ENCODE peak calls at places on chromosome X, in six cellular contexts. One of them, this sample, is unnamed.

GRCh38 chrX:134171661-134172587 is 65.1 kb upstream of the CCDC160 start:
- DNase-seq in H1: no peak
- DNase-seq in mesendoderm: peak
- DNase-seq in neuronal stem cell: no peak
- DNase-seq in mesenchymal stem cell: peak
- DNase-seq in IMR-90: no peak
- DNase-seq in this sample: peak

GRCh38 chrX:142686653-142687283 is 339.0 kb upstream of the SPANXN4 start:
- DNase-seq in H1: no peak
- DNase-seq in mesendoderm: peak
- DNase-seq in neuronal stem cell: no peak
- DNase-seq in mesenchymal stem cell: no peak
- DNase-seq in IMR-90: no peak
- DNase-seq in this sample: no peak

GRCh38 chrX:113804293-113804692 is 779.6 kb upstream of the HTR2C start:
- DNase-seq in H1: no peak
- DNase-seq in mesendoderm: no peak
- DNase-seq in neuronal stem cell: no peak
- DNase-seq in mesenchymal stem cell: no peak
- DNase-seq in IMR-90: no peak
- DNase-seq in this sample: peak

GRCh38 chrX:71993371-71993770 is 82.7 kb downstream of the NHSL2 start:
- DNase-seq in H1: no peak
- DNase-seq in mesendoderm: no peak
- DNase-seq in neuronal stem cell: no peak
- DNase-seq in mesenchymal stem cell: no peak
- DNase-seq in IMR-90: no peak
- DNase-seq in this sample: no peak

GRCh38 chrX:24371391-24371972 is 11.0 kb downstream of the SUPT20HL1 start:
- DNase-seq in H1: peak
- DNase-seq in mesendoderm: peak
- DNase-seq in neuronal stem cell: peak
- DNase-seq in mesenchymal stem cell: peak
- DNase-seq in IMR-90: peak
- DNase-seq in this sample: peak

GRCh38 chrX:105695451-105695850 is 126.9 kb upstream of the NRK start:
- DNase-seq in H1: no peak
- DNase-seq in mesendoderm: no peak
- DNase-seq in neuronal stem cell: no peak
- DNase-seq in mesenchymal stem cell: peak
- DNase-seq in IMR-90: peak
- DNase-seq in this sample: no peak

GRCh38 chrX:134525086-134525792 is 65.3 kb downstream of the HPRT1 start:
- DNase-seq in H1: no peak
- DNase-seq in mesendoderm: no peak
- DNase-seq in neuronal stem cell: no peak
- DNase-seq in mesenchymal stem cell: peak
- DNase-seq in IMR-90: peak
- DNase-seq in this sample: no peak

GRCh38 chrX:70168238-70169188 is 8.8 kb upstream of the DGAT2L6 start:
- DNase-seq in H1: no peak
- DNase-seq in mesendoderm: peak
- DNase-seq in neuronal stem cell: no peak
- DNase-seq in mesenchymal stem cell: peak
- DNase-seq in IMR-90: peak
- DNase-seq in this sample: peak

GRCh38 chrX:109934434-109934833 is 68.5 kb upstream of the TMEM164 start:
- DNase-seq in H1: no peak
- DNase-seq in mesendoderm: no peak
- DNase-seq in neuronal stem cell: no peak
- DNase-seq in mesenchymal stem cell: peak
- DNase-seq in IMR-90: peak
- DNase-seq in this sample: no peak

GRCh38 chrX:39677585-39677984 is 420.2 kb downstream of the BCOR start:
- DNase-seq in H1: no peak
- DNase-seq in mesendoderm: no peak
- DNase-seq in neuronal stem cell: no peak
- DNase-seq in mesenchymal stem cell: no peak
- DNase-seq in IMR-90: no peak
- DNase-seq in this sample: no peak

GRCh38 chrX:45714864-45715263 is 514.2 kb upstream of the DIPK2B start:
- DNase-seq in H1: no peak
- DNase-seq in mesendoderm: no peak
- DNase-seq in neuronal stem cell: no peak
- DNase-seq in mesenchymal stem cell: peak
- DNase-seq in IMR-90: peak
- DNase-seq in this sample: no peak

GRCh38 chrX:133090410-133090809 is 6.5 kb downstream of the USP26 start:
- DNase-seq in H1: no peak
- DNase-seq in mesendoderm: no peak
- DNase-seq in neuronal stem cell: no peak
- DNase-seq in mesenchymal stem cell: no peak
- DNase-seq in IMR-90: no peak
- DNase-seq in this sample: no peak

GRCh38 chrX:331145-331771 is 12.7 kb upstream of the GTPBP6 start:
- DNase-seq in H1: peak
- DNase-seq in mesendoderm: no peak
- DNase-seq in neuronal stem cell: no peak
- DNase-seq in mesenchymal stem cell: peak
- DNase-seq in IMR-90: peak
- DNase-seq in this sample: no peak

GRCh38 chrX:154458116-154458953 is at the start of gene PLXNA3:
- DNase-seq in H1: peak
- DNase-seq in mesendoderm: peak
- DNase-seq in neuronal stem cell: peak
- DNase-seq in mesenchymal stem cell: no peak
- DNase-seq in IMR-90: no peak
- DNase-seq in this sample: no peak
- H2BK120ac ChIP-seq in H1: no peak
- H2BK120ac ChIP-seq in mesendoderm: no peak
- H2BK120ac ChIP-seq in neuronal stem cell: no peak
- H2BK120ac ChIP-seq in mesenchymal stem cell: peak
- H2BK120ac ChIP-seq in IMR-90: peak
- H2BK120ac ChIP-seq in this sample: no peak

DNA sequence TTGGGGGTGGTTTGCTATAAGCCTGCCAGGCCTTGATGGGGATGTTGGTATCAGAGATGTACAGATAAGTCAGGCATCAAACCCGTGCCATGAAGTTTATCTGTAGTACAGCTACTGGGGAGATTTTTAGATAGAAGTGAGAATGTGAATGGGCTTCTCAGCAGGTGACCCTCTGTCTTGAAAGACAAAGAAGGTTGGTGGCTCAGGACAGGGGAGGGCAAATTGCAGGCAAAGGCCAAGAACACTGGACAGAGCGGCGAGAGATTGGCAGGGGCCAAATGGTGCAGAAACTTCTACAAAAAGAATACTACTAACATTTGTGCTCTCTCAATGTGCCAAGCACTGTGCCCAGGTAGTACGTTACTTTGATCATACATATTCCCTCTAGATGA is 1.9 kb upstream of the PIM2 start:
- DNase-seq in H1: no peak
- DNase-seq in mesendoderm: peak
- DNase-seq in neuronal stem cell: no peak
- DNase-seq in mesenchymal stem cell: no peak
- DNase-seq in IMR-90: no peak
- DNase-seq in this sample: no peak
- H2BK120ac ChIP-seq in H1: no peak
- H2BK120ac ChIP-seq in mesendoderm: no peak
- H2BK120ac ChIP-seq in neuronal stem cell: no peak
- H2BK120ac ChIP-seq in mesenchymal stem cell: no peak
- H2BK120ac ChIP-seq in IMR-90: no peak
- H2BK120ac ChIP-seq in this sample: no peak

GRCh38 chrX:50644496-50644895 is 169.5 kb downstream of the SHROOM4 start:
- DNase-seq in H1: no peak
- DNase-seq in mesendoderm: no peak
- DNase-seq in neuronal stem cell: no peak
- DNase-seq in mesenchymal stem cell: no peak
- DNase-seq in IMR-90: no peak
- DNase-seq in this sample: no peak
- H2BK120ac ChIP-seq in H1: no peak
- H2BK120ac ChIP-seq in mesendoderm: no peak
- H2BK120ac ChIP-seq in neuronal stem cell: no peak
- H2BK120ac ChIP-seq in mesenchymal stem cell: no peak
- H2BK120ac ChIP-seq in IMR-90: no peak
- H2BK120ac ChIP-seq in this sample: no peak

GRCh38 chrX:2715066-2715600 is 24.0 kb downstream of the CD99 start:
- DNase-seq in H1: no peak
- DNase-seq in mesendoderm: peak
- DNase-seq in neuronal stem cell: no peak
- DNase-seq in mesenchymal stem cell: no peak
- DNase-seq in IMR-90: no peak
- DNase-seq in this sample: no peak
- H2BK120ac ChIP-seq in H1: no peak
- H2BK120ac ChIP-seq in mesendoderm: no peak
- H2BK120ac ChIP-seq in neuronal stem cell: no peak
- H2BK120ac ChIP-seq in mesenchymal stem cell: no peak
- H2BK120ac ChIP-seq in IMR-90: no peak
- H2BK120ac ChIP-seq in this sample: no peak

DNA sequence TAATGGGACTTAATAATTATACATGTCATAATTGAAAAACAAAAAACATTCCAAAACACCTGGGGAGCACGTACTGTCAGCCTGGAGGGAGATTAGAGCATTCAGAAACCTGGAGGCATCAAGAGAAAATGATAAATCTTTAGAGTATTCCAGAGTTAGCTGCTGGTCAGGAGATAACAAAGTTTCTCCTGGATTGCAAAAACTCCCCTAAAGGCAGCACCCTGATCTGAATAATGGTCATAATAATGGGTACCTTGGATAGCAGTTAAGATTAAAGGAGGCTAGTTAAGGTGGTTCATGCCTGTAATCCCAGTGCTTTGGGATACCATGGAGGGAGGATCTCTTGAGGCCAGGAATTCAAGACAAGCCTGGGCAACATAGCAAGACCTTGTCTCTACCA is 15.9 kb upstream of the RAB40A start:
- DNase-seq in H1: no peak
- DNase-seq in mesendoderm: no peak
- DNase-seq in neuronal stem cell: no peak
- DNase-seq in mesenchymal stem cell: no peak
- DNase-seq in IMR-90: no peak
- DNase-seq in this sample: no peak
- H2BK120ac ChIP-seq in H1: no peak
- H2BK120ac ChIP-seq in mesendoderm: no peak
- H2BK120ac ChIP-seq in neuronal stem cell: no peak
- H2BK120ac ChIP-seq in mesenchymal stem cell: no peak
- H2BK120ac ChIP-seq in IMR-90: no peak
- H2BK120ac ChIP-seq in this sample: no peak

GRCh38 chrX:8190341-8190830 is 19.3 kb upstream of the VCX2 start:
- DNase-seq in H1: no peak
- DNase-seq in mesendoderm: no peak
- DNase-seq in neuronal stem cell: no peak
- DNase-seq in mesenchymal stem cell: no peak
- DNase-seq in IMR-90: no peak
- DNase-seq in this sample: no peak
- H2BK120ac ChIP-seq in H1: no peak
- H2BK120ac ChIP-seq in mesendoderm: no peak
- H2BK120ac ChIP-seq in neuronal stem cell: no peak
- H2BK120ac ChIP-seq in mesenchymal stem cell: no peak
- H2BK120ac ChIP-seq in IMR-90: no peak
- H2BK120ac ChIP-seq in this sample: no peak